ENCODE peak calls at places on chromosomes 5 and 9, in six cellular contexts. T is HuH-7.5; P is endothelial cell; B is glomerular endothelial cell; Z is neural progenitor cell; A is stimulated activated CD8-positive, alpha-beta memory T cell treated with anti-CD3 and anti-CD28 coated beads, Interleukin-2, amount 100 ng/mL, for 1 hour. C is an unnamed sample.

GRCh38 chr5:148125641-148126040 is 42.7 kb upstream of the SPINK14 start:
- DNase-seq in Z (no peak), P (no peak), A (no peak), B (no peak), T (peak), C (no peak)

GRCh38 chr9:126398403-126399058 is 71.9 kb downstream of the MVB12B start:
- DNase-seq in P (peak), B (no peak), Z (peak), T (peak), A (peak), C (peak)

GRCh38 chr9:38200431-38200830 is 131.4 kb upstream of the SHB start:
- DNase-seq in P (no peak), A (no peak), Z (peak), B (no peak), T (no peak), C (no peak)

GRCh38 chr5:34749431-34749872 is 89.5 kb upstream of the TTC23L start:
- DNase-seq in B (no peak), T (no peak), P (no peak), A (no peak), Z (no peak), C (no peak)

GRCh38 chr5:174335682-174336364 is 290.3 kb downstream of the NSG2 start:
- DNase-seq in P (no peak), Z (no peak), A (no peak), B (no peak), T (no peak), C (no peak)

GRCh38 chr5:141001854-141002666 is 35.8 kb downstream of the PCDHAC2 start:
- DNase-seq in Z (peak), T (no peak), P (peak), A (no peak), B (no peak), C (no peak)

GRCh38 chr5:30051976-30052375 is 1141.5 kb upstream of the CDH6 start:
- DNase-seq in B (no peak), P (no peak), T (no peak), Z (no peak), A (no peak), C (no peak)

GRCh38 chr9:16029796-16030363 is 477.0 kb downstream of the CCDC171 start:
- DNase-seq in Z (no peak), B (no peak), P (no peak), A (no peak), T (no peak), C (no peak)

GRCh38 chr5:68343421-68343826 is 127.9 kb downstream of the PIK3R1 start:
- DNase-seq in P (no peak), B (no peak), A (no peak), T (no peak), Z (no peak), C (no peak)

GRCh38 chr9:97440160-97440559 is 28.3 kb downstream of the TDRD7 start:
- DNase-seq in Z (peak), T (no peak), P (no peak), A (no peak), B (no peak), C (no peak)

GRCh38 chr5:56838409-56839039 is 23.2 kb downstream of the MAP3K1 start:
- DNase-seq in A (no peak), P (no peak), B (no peak), T (no peak), Z (peak), C (no peak)

GRCh38 chr5:107425541-107426031 is 245.2 kb downstream of the EFNA5 start:
- DNase-seq in Z (no peak), B (peak), P (no peak), T (no peak), A (no peak), C (no peak)

GRCh38 chr5:144002866-144003265 is 167.6 kb downstream of the YIPF5 start:
- DNase-seq in B (no peak), Z (no peak), P (no peak), T (no peak), A (no peak), C (no peak)

GRCh38 chr5:7856855-7857254 is 5.9 kb upstream of the CFAP90 start:
- DNase-seq in A (no peak), T (peak), B (no peak), Z (peak), P (peak), C (no peak)

GRCh38 chr9:129759804-129760502 is 7.1 kb upstream of the PTGES start:
- DNase-seq in T (no peak), B (no peak), A (no peak), Z (no peak), P (no peak), C (no peak)

GRCh38 chr5:164475339-164475977 is 970.0 kb downstream of the MAT2B start:
- DNase-seq in Z (peak), T (no peak), B (peak), A (no peak), P (no peak), C (no peak)

GRCh38 chr5:6739603-6740002 is 26.4 kb downstream of the TENT4A start:
- DNase-seq in P (no peak), Z (no peak), B (no peak), A (no peak), T (no peak), C (no peak)

GRCh38 chr5:19044931-19045695 is 942.9 kb downstream of the CDH18 start:
- DNase-seq in Z (no peak), B (no peak), A (no peak), P (no peak), T (no peak), C (no peak)

GRCh38 chr5:112174959-112175594 is 244.0 kb downstream of the EPB41L4A start:
- DNase-seq in B (no peak), T (no peak), Z (peak), A (no peak), P (peak), C (no peak)

GRCh38 chr5:173864126-173865075 is 23.7 kb upstream of the CPEB4 start:
- DNase-seq in P (no peak), Z (no peak), B (no peak), T (no peak), A (no peak), C (no peak)

GRCh38 chr5:160398806-160399205 is 1.0 kb downstream of the FAM200C start:
- DNase-seq in Z (no peak), T (no peak), P (no peak), A (no peak), B (no peak), C (no peak)

GRCh38 chr9:36853233-36853632 is 180.8 kb downstream of the PAX5 start:
- DNase-seq in B (no peak), Z (no peak), P (no peak), T (no peak), A (no peak), C (no peak)

GRCh38 chr5:133751846-133752245 is 139.5 kb upstream of the FSTL4 start:
- DNase-seq in B (no peak), P (no peak), T (no peak), Z (no peak), A (no peak), C (no peak)

GRCh38 chr9:31078175-31078574 is 1306.3 kb upstream of the ACO1 start:
- DNase-seq in Z (no peak), A (no peak), P (no peak), T (no peak), B (no peak), C (no peak)

GRCh38 chr5:179309751-179310320 is 35.4 kb downstream of the ADAMTS2 start:
- DNase-seq in Z (no peak), P (no peak), T (no peak), A (no peak), B (no peak), C (no peak)

GRCh38 chr9:92664394-92665152 is 5.4 kb downstream of the IPPK start:
- DNase-seq in A (no peak), B (no peak), T (no peak), Z (no peak), P (no peak), C (no peak)

GRCh38 chr5:112228672-112229071 is 190.4 kb downstream of the EPB41L4A start:
- DNase-seq in B (no peak), Z (no peak), P (no peak), A (no peak), T (peak), C (no peak)

GRCh38 chr9:70315389-70315788 is 56.6 kb downstream of the SMC5 start:
- DNase-seq in T (no peak), B (no peak), A (no peak), P (no peak), Z (no peak), C (no peak)

GRCh38 chr5:171789353-171789752 is 3.7 kb downstream of the SMIM23 start:
- DNase-seq in B (no peak), Z (no peak), P (no peak), A (no peak), T (no peak), C (no peak)

GRCh38 chr9:113966394-113966793 is 90.3 kb downstream of the ZNF618 start:
- DNase-seq in Z (no peak), A (no peak), P (no peak), B (no peak), T (peak), C (no peak)

GRCh38 chr5:59039003-59039295 is 456.1 kb downstream of the RAB3C start:
- DNase-seq in P (peak), B (no peak), Z (peak), T (peak), A (no peak), C (no peak)

C was measured in stimulated activated CD4-positive, alpha-beta T cell treated with anti-CD3 and anti-CD28 coated beads, Interleukin-15, amount 100 ng/mL, for 1 hour.